ENCODE peak calls at places on chromosomes 4 and X, in nine cellular contexts. E, A, J, Q, W, O, Z, R and L are unnamed samples.
A peak's percentile ranks its signal among the peaks of the same experiment; 100 is the strongest.

GRCh38 chrX:150643271-150643670 is 49.9 kb upstream of the MTMR1 start:
- DNase-seq in J (no peak), Q (no peak), A (no peak), R (no peak), O (no peak), E (no peak), Z (no peak), W (no peak), L (no peak)

GRCh38 chr4:183600189-183600685 is 58.7 kb downstream of the RWDD4 start:
- DNase-seq in A (peak; percentile 9), J (peak; percentile 22), E (no peak), O (no peak), W (no peak), R (no peak), Q (no peak), Z (no peak), L (no peak)

GRCh38 chrX:139121616-139122286 is 408.8 kb upstream of the F9 start:
- DNase-seq in O (no peak), Q (no peak), A (no peak), R (no peak), Z (no peak), E (no peak), W (no peak), J (no peak), L (no peak)

GRCh38 chr4:77196866-77197265 is 39.9 kb downstream of the CCNG2 start:
- DNase-seq in W (no peak), R (no peak), O (no peak), J (no peak), Z (no peak), Q (no peak), E (no peak), A (no peak), L (no peak)

GRCh38 chr4:1462009-1462767 is 55.9 kb upstream of the NKX1-1 start:
- DNase-seq in O (no peak), Q (no peak), Z (no peak), J (no peak), W (no peak), A (no peak), E (no peak), R (no peak), L (no peak)

GRCh38 chr4:54657556-54658313 is at the start of gene KIT:
- DNase-seq in Q (no peak), A (no peak), W (peak; percentile 92), R (peak; percentile 55), Z (peak; percentile 11), E (peak; percentile 37), O (peak; percentile 53), J (peak; percentile 35), L (peak; percentile 29)

GRCh38 chr4:102500371-102501175 is 586 bp upstream of the NFKB1 start:
- DNase-seq in A (peak; percentile 19), W (no peak), E (no peak), J (peak; percentile 49), R (peak; percentile 60), Z (no peak), Q (peak; percentile 40), O (peak; percentile 39), L (peak; percentile 34)

GRCh38 chr4:26785766-26786165 is 74.9 kb upstream of the STIM2 start:
- DNase-seq in Q (no peak), Z (no peak), R (no peak), J (no peak), O (no peak), A (no peak), E (no peak), W (no peak), L (no peak)

GRCh38 chrX:72309297-72310071 is 3.8 kb upstream of the CITED1 start:
- DNase-seq in Z (no peak), R (no peak), E (no peak), Q (no peak), O (no peak), A (no peak), J (no peak), W (no peak), L (no peak)

GRCh38 chrX:110806145-110806544 is 10.5 kb upstream of the CHRDL1 start:
- DNase-seq in O (no peak), W (no peak), Q (no peak), A (no peak), J (no peak), Z (no peak), R (no peak), E (no peak), L (no peak)

GRCh38 chr4:140176735-140177134 is 22.8 kb upstream of the MAML3 start:
- DNase-seq in E (no peak), Q (no peak), W (no peak), R (peak; percentile 49), A (no peak), Z (no peak), J (no peak), O (no peak), L (no peak)